ENCODE peak calls at places on chromosomes 6 and 20, in ten cellular contexts. O is Right ventricle myocardium superior; N is activated gamma-delta T cell; I is PC-9; Y is activated naive CD4-positive, alpha-beta T cell treated with Interleukin-2 at 50 U/mL for 16 hours; L is BJ; G is effector memory CD4-positive, alpha-beta T cell; T is AG04449; X is Jurkat, Clone E6-1; R is NCI-H748 treated with DMSO at 0.1 percent for 48 hours. E is an unnamed sample.

GRCh38 chr6:156727715-156728385 is 49.3 kb upstream of the ARID1B start:
- DNase-seq in O (no peak), N (no peak), I (no peak), Y (no peak), L (no peak), G (no peak), T (no peak), X (no peak), R (no peak), E (no peak)

GRCh38 chr6:143335865-143336264 is 114.6 kb downstream of the ADAT2 start:
- DNase-seq in O (no peak), N (no peak), I (no peak), Y (no peak), L (no peak), G (no peak), T (no peak), X (no peak), R (no peak), E (no peak)

GRCh38 chr6:124870611-124871201 is 91.5 kb upstream of the RNF217 start:
- DNase-seq in O (no peak), N (no peak), I (no peak), Y (no peak), L (no peak), G (no peak), T (no peak), X (no peak), R (peak), E (no peak)

GRCh38 chr6:119348308-119349040 is 1.1 kb downstream of the MAN1A1 start:
- DNase-seq in O (peak), N (peak), I (peak), Y (peak), L (no peak), G (peak), T (no peak), X (no peak), R (peak), E (peak)

GRCh38 chr6:166957087-166957804 is 896 bp upstream of the RNASET2 start:
- DNase-seq in O (peak), N (peak), I (peak), Y (peak), L (no peak), G (peak), T (no peak), X (no peak), R (no peak), E (peak)

GRCh38 chr6:130034815-130035146 is 16.4 kb downstream of the L3MBTL3 start:
- DNase-seq in O (no peak), N (no peak), I (no peak), Y (no peak), L (no peak), G (no peak), T (no peak), X (no peak), R (no peak), E (no peak)

GRCh38 chr20:8532169-8532568 is 400.1 kb downstream of the PLCB1 start:
- DNase-seq in O (no peak), N (no peak), I (no peak), Y (no peak), L (no peak), G (no peak), T (no peak), X (no peak), R (no peak), E (no peak)

GRCh38 chr6:136607204-136607931 is 57.1 kb upstream of the MAP7 start:
- DNase-seq in O (no peak), N (no peak), I (no peak), Y (no peak), L (no peak), G (no peak), T (no peak), X (no peak), R (peak), E (no peak)

GRCh38 chr20:46545077-46545826 is 5.2 kb downstream of the OCSTAMP start:
- DNase-seq in O (no peak), N (no peak), I (no peak), Y (peak), L (no peak), G (no peak), T (no peak), X (peak), R (no peak), E (no peak)

GRCh38 chr6:150567360-150567759 is 32.3 kb upstream of the PLEKHG1 start:
- DNase-seq in O (no peak), N (no peak), I (no peak), Y (no peak), L (no peak), G (no peak), T (no peak), X (no peak), R (peak), E (no peak)

GRCh38 chr20:64105846-64106434 is 1.4 kb downstream of the NPBWR2 start:
- DNase-seq in O (peak), N (no peak), I (no peak), Y (no peak), L (no peak), G (no peak), T (no peak), X (no peak), R (no peak), E (no peak)

GRCh38 chr6:79536969-79537747 is at the start of gene LCA5:
- DNase-seq in O (peak), N (no peak), I (peak), Y (peak), L (peak), G (peak), T (peak), X (peak), R (peak), E (peak)